ENCODE peak calls at places on chromosomes 16 and 17, in seven cellular contexts. N is H1, Z is SK-N-SH, I is K562, K is tibial nerve, U is ovary, M is A549. B is an unnamed sample. For H3K4me1, the result is how much of the 10 kb centered on the place peaks cover.

GRCh38 chr16:72429566-72430160 is 257.7 kb upstream of the PMFBP1 start:
- DNase-seq in N (no peak), Z (no peak), I (no peak), K (no peak), U (no peak), M (no peak), B (no peak)

GRCh38 chr17:3513305-3514035 is 37.7 kb downstream of the ASPA start:
- DNase-seq in N (no peak), Z (no peak), I (peak), K (no peak), U (no peak), M (no peak), B (peak)

GRCh38 chr17:80118601-80119270 is 17.4 kb downstream of the GAA start:
- DNase-seq in N (no peak), Z (no peak), I (no peak), K (no peak), U (no peak), M (no peak), B (peak)

GRCh38 chr17:80529104-80529903 is 15.3 kb upstream of the RPTOR start:
- DNase-seq in N (no peak), Z (peak), I (no peak), K (no peak), U (no peak), M (no peak), B (no peak)

GRCh38 chr16:79171504-79172240 is 428.9 kb downstream of the MAF start:
- DNase-seq in N (no peak), Z (peak), I (no peak), K (no peak), U (no peak), M (no peak), B (no peak)

GRCh38 chr16:55955845-55956244 is 80.7 kb upstream of the CES5A start:
- DNase-seq in N (no peak), Z (no peak), I (no peak), K (no peak), U (peak), M (no peak), B (no peak)

GRCh38 chr17:76672270-76672851 is 28.8 kb upstream of the ST6GALNAC1 start:
- DNase-seq in N (no peak), Z (no peak), I (no peak), K (no peak), U (no peak), M (no peak), B (no peak)

GRCh38 chr17:57985675-57985974 is 2.4 kb downstream of the VEZF1 start:
- DNase-seq in N (no peak), Z (peak), I (no peak), K (no peak), U (no peak), M (peak), B (no peak)

GRCh38 chr17:58329035-58329807 is 626 bp upstream of the TSPOAP1 start:
- DNase-seq in N (peak), Z (peak), I (peak), K (no peak), U (peak), M (no peak), B (no peak)

GRCh38 chr16:7085776-7086175 is 246.9 kb upstream of the RBFOX1 start:
- DNase-seq in N (no peak), Z (no peak), I (no peak), K (no peak), U (no peak), M (no peak), B (no peak)

GRCh38 chr16:23330161-23330560 is 28.1 kb downstream of the SCNN1B start:
- DNase-seq in N (no peak), Z (no peak), I (no peak), K (no peak), U (no peak), M (no peak), B (no peak)

GRCh38 chr17:74282587-74283370 is 8.7 kb downstream of the DNAI2 start:
- DNase-seq in N (no peak), Z (no peak), I (peak), K (no peak), U (no peak), M (no peak), B (no peak)
- TF ChIP-seq EP300 in N (no peak), Z (no peak), I (peak), K (no peak), U (no peak), M (no peak), B (no peak)

GRCh38 chr17:44915727-44916058 is 393 bp upstream of the GFAP start:
- DNase-seq in N (no peak), Z (no peak), I (no peak), K (no peak), U (no peak), M (no peak), B (no peak)
- H3K4me1 ChIP-seq in N (under half), Z (under half), I (under half), K (half or more), U (under half), M (under half), B (under half)

DNA sequence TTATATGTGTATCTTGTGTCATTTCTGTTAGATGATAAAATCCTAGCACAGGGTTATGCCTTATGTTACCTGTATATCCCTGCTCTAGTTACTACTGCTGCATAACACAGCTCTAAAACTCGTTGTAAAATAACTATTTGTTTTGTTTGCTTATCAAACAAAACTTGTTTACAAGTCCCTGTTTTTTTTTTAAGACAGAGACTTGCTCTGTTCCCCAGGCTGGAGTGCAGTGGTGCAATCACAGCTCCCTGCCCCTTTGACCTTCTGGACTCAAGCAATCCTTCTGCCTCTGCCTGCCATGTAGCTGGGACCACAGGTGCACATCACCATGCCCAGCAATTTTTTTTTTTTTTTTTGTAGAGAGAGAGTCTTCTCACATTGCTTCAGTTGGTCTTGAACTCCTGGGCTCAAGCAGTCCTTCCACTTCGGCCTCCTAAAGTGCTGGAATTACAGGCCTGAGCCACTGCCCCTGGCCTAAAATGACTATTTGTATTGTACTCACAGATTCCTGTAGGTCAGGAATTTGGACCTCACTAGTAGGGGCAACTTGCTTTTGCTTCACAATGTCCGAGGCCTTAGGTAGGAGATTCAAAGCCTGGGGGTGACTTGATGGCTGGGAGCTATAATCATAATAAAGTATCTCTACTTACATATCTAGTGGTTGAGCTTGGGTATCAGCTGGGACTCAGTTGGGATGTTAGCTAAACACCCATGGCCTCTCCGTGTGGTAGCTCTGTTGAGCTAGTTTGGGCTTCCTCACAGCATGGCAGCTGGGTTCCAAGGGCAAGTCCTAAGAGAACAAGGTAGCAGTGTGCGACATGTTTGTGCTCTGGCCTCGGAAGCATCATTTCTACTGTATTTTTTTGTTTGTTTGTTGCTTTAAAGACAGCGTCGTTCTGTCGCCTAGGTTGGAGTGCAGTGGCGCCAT is 12.6 kb downstream of the DUSP14 start:
- DNase-seq in N (no peak), Z (no peak), I (no peak), K (no peak), U (no peak), M (no peak), B (no peak)
- TF ChIP-seq EP300 in N (no peak), Z (no peak), I (no peak), K (no peak), U (no peak), M (no peak), B (no peak)

GRCh38 chr17:73304438-73304837 is 7.4 kb downstream of the CDC42EP4 start:
- DNase-seq in N (no peak), Z (no peak), I (peak), K (no peak), U (no peak), M (no peak), B (no peak)

GRCh38 chr17:73305845-73306836 is 5.7 kb downstream of the CDC42EP4 start:
- DNase-seq in N (no peak), Z (no peak), I (no peak), K (no peak), U (no peak), M (no peak), B (no peak)

GRCh38 chr17:73304971-73305786 is 6.6 kb downstream of the CDC42EP4 start:
- DNase-seq in N (peak), Z (no peak), I (peak), K (no peak), U (peak), M (peak), B (peak)

GRCh38 chr17:73308017-73308823 is 3.6 kb downstream of the CDC42EP4 start:
- DNase-seq in N (no peak), Z (no peak), I (peak), K (peak), U (peak), M (peak), B (no peak)

DNA sequence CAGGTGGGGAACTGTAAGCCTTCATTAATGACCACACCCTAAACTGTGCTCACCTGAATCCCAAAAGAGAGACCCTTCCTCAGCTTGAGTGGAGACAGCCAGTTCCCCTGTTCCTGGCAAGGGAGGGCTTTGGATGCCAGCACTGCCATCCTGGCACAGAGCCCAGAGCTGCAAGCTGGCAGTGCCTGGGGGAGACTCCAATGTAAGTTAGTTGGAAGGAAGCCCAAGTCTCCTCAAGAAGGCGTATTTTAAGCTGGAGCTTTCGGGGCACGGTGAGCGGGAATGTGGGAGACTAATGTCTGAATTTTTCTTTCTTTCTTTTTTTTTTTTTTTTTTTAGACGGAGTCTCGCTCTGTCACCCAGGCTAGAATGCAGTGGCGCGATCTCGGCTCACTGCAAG is 4.7 kb downstream of the CDC42EP4 start:
- DNase-seq in N (no peak), Z (no peak), I (no peak), K (no peak), U (no peak), M (no peak), B (no peak)
- H3K4me1 ChIP-seq in N (under half), Z (half or more), I (half or more), K (half or more), U (under half), M (half or more), B (half or more)

GRCh38 chr17:29293890-29294579 is at the start of gene NUFIP2:
- DNase-seq in N (peak), Z (peak), I (peak), K (peak), U (peak), M (peak), B (peak)
- TF ChIP-seq EP300 in N (no peak), Z (no peak), I (peak), K (peak), U (no peak), M (no peak), B (no peak)

DNA sequence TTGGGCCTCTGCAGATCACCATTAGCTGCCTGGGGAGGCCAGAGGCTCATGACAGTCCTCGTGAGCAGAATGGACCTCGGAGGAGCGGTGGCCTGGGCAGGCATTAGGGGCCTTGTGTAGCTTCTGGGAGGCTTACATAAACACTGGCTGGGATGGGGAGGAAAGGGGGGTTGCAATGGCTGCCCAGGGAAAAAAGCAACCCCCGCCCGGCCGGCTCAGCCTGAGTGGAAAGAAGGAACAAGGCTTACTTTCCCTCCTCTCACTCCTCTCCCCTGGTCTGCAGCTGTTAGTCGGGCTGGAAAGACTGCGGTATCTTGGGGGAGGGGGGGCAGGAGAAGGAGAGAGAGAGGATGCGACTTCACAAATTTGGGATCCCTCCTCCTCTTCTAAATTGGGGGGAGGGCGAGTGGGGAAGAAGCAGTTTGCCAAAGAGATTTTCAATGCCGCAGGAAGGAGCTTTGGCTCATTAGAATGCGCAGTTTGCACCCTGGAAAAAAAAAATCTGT is 6.4 kb upstream of the NR1D1 start:
- DNase-seq in N (no peak), Z (no peak), I (no peak), K (no peak), U (peak), M (no peak), B (no peak)
- H3K4me1 ChIP-seq in N (under half), Z (under half), I (half or more), K (half or more), U (half or more), M (half or more), B (half or more)

GRCh38 chr17:72614871-72615626 is 477.4 kb downstream of the SLC39A11 start:
- DNase-seq in N (no peak), Z (no peak), I (no peak), K (peak), U (no peak), M (peak), B (no peak)
- TF ChIP-seq EP300 in N (no peak), Z (no peak), I (no peak), K (peak), U (no peak), M (peak), B (no peak)

B was measured in suprapubic skin.